ENCODE peak calls at places on chromosomes 7 and 10, in six cellular contexts. D is psoas muscle, R is lung, I is lower lobe of right lung, K is right lobe of liver, P is breast epithelium. Z is an unnamed sample. For H3K27me3, the result is how much of the 10 kb centered on the place peaks cover.

GRCh38 chr10:31866118-31866670 is 62.4 kb downstream of the ARHGAP12 start:
- DNase-seq in R (no peak), K (no peak), D (no peak), I (no peak), P (no peak), Z (no peak)

GRCh38 chr10:7322623-7323022 is 88.2 kb downstream of the SFMBT2 start:
- DNase-seq in I (no peak), P (no peak), K (no peak), R (no peak), D (no peak), Z (no peak)

GRCh38 chr10:70191161-70191770 is 21.0 kb upstream of the SAR1A start:
- DNase-seq in D (no peak), R (no peak), P (no peak), K (no peak), I (no peak), Z (no peak)

GRCh38 chr7:104045183-104045582 is 55.7 kb upstream of the RELN start:
- DNase-seq in I (no peak), R (no peak), D (no peak), P (no peak), K (no peak), Z (no peak)

GRCh38 chr10:689433-690226 is at the start of gene DIP2C:
- DNase-seq in P (no peak), R (peak), I (peak), D (peak), K (peak), Z (peak)

GRCh38 chr10:89129850-89130396 is 77.2 kb downstream of the CH25H start:
- DNase-seq in D (no peak), I (peak), K (peak), R (peak), P (no peak), Z (peak)

GRCh38 chr7:13321321-13321720 is 633.9 kb downstream of the ARL4A start:
- DNase-seq in D (no peak), I (no peak), P (no peak), R (no peak), K (no peak), Z (no peak)

GRCh38 chr7:67696124-67696523 is 699.5 kb downstream of the TYW1 start:
- DNase-seq in D (no peak), P (no peak), R (no peak), K (no peak), I (no peak), Z (no peak)

GRCh38 chr7:80735330-80735729 is 96.9 kb downstream of the CD36 start:
- DNase-seq in R (no peak), P (no peak), I (no peak), D (no peak), K (no peak), Z (no peak)

GRCh38 chr7:8356071-8356470 is 77.3 kb upstream of the NXPH1 start:
- DNase-seq in K (no peak), D (no peak), I (no peak), P (no peak), R (no peak), Z (no peak)

GRCh38 chr7:16034353-16034752 is 347.9 kb upstream of the MEOX2 start:
- DNase-seq in D (no peak), K (no peak), P (no peak), I (no peak), R (no peak), Z (no peak)

GRCh38 chr10:31697271-31698168 is 231.1 kb downstream of the ARHGAP12 start:
- DNase-seq in R (peak), K (peak), D (peak), P (peak), I (peak), Z (peak)

GRCh38 chr7:73809454-73810090 is 21.2 kb upstream of the CLDN4 start:
- DNase-seq in R (no peak), P (no peak), D (peak), K (no peak), I (peak), Z (peak)

DNA sequence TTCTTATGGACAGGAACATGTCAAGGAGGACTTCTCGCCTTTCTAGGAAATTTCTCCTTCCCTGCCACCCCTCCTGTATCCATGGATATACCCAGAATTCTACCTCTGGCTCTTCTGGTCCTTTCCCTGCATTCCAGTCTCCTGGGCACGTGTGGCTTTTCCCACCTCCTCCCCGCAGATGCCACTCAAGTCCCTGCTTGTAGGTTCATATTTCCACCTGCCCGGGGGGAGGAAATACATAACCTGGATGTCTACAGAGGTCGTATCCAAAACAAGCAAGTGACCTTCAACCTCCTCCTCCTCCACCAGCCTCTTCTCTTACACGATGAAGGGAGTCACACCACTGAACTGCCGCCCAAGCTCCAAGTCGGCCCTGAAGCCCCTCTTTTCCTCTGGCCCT is 20.7 kb downstream of the FGFR2 start:
- DNase-seq in K (no peak), I (no peak), D (no peak), P (no peak), R (no peak), Z (no peak)
- H3K4me3 ChIP-seq in K (no peak), I (no peak), D (no peak), P (no peak), R (no peak), Z (no peak)

DNA sequence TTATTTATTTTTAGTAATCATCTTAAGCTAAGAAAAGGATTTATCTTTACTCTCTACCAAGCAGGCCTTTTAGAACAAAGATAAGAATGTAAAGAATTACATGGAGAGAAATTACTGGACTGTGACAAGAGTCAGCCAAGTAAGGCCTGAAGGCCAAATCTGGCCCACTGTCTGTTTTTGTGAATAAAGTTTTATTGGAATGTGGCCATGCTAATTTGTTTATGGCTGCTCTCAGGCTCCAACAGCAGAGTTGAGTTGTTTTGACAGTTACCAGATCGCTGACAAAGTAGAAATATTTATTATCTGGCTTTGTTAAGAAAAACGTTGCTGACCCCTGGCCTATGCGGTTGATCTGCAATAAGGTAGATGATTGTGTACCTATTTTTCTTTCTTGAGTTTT is 6.1 kb downstream of the ARID5B start:
- DNase-seq in D (no peak), I (no peak), K (no peak), P (no peak), R (no peak), Z (no peak)
- H3K27ac ChIP-seq in D (no peak), I (no peak), K (no peak), P (peak), R (no peak), Z (no peak)

DNA sequence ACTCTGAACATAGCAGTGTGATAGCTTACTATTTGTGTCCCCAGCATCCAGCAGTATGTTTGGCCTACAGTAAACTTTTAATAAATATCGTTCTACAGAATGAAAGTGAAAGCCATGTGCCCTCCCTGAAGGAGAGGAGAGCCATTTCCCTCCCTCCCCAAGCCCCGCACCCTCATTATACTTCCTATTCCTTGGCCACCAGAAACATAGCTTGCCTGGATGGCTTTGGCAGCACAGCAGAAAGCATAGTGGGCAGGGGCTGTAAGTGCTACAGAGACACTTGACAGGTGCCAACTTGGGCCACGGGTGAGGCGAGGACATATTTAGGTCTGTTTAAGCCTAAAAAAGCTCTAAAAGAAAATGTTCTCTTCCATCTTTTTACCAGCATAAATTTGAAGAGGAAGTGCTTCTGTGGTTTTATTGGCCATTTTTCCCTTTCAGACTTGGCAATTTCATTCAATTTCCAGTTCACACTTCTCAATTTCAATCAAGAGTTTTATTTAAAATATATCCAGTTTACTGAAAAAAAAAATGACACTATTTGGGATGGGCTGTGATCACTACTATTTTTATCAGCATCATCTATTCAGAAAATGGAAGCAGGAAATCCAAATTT is 12.7 kb downstream of the HHEX start:
- DNase-seq in I (no peak), D (no peak), R (no peak), K (no peak), P (no peak), Z (no peak)
- H3K27me3 ChIP-seq in I (under half), D (under half), R (under half), K (under half), P (under half), Z (under half)

GRCh38 chr10:93751832-93752231 is 5.9 kb upstream of the LGI1 start:
- DNase-seq in I (no peak), K (no peak), R (no peak), P (no peak), D (no peak), Z (no peak)
- H3K4me3 ChIP-seq in I (peak), K (peak), R (no peak), P (peak), D (peak), Z (no peak)

GRCh38 chr7:100826546-100827329 is 585 bp downstream of the EPHB4 start:
- DNase-seq in I (no peak), K (peak), R (no peak), D (peak), P (no peak), Z (no peak)

GRCh38 chr7:100829150-100829716 is 1.9 kb upstream of the EPHB4 start:
- DNase-seq in K (peak), P (no peak), I (no peak), R (no peak), D (peak), Z (peak)

GRCh38 chr7:100827330-100828226 is at the start of gene EPHB4:
- DNase-seq in R (peak), P (peak), D (peak), I (peak), K (peak), Z (peak)

GRCh38 chr7:100832281-100832633 is 4.9 kb upstream of the EPHB4 start:
- DNase-seq in D (no peak), I (no peak), P (no peak), K (no peak), R (no peak), Z (no peak)

DNA sequence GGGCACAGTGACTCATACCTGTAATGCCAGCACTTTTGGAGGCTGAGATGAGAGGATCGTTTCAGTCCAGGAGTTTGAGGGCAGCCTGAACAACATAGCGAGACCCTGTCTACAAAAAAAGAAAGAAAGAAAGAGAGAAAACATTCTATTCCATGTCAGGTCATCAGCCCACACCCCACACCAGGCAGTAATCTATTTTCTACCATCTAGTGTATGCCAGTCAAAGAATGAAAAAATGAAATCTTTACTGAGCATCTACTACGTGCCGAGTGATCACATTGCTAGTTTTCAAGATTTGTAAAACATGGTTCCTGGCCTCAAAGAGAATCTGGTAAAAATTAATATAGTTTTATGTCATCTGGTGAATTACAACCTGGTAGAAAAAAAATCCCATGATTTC is 3.1 kb upstream of the EPHB4 start:
- DNase-seq in P (no peak), K (no peak), R (no peak), D (no peak), I (no peak), Z (no peak)
- H3K27ac ChIP-seq in P (no peak), K (no peak), R (no peak), D (no peak), I (no peak), Z (no peak)

DNA sequence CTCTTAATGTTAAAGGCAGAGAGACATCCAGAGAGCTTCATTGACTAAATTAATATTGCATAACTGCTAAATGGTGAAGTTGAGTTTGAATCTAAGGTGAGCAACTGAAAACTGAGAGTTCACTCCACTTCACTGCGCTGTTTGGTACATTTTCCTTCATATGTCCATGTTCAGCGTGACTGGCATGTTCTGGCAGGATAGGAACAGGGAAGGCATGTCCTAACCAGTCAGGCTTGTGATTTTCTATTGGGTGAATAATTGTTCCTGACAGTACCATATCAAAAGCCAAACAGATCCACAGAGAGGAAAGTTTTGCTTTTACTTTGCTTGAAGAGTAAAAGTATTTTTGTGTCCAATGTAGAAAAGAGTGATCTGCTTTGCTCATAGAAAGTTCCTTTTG is 53.2 kb downstream of the WDFY4 start:
- DNase-seq in K (no peak), D (no peak), I (no peak), R (no peak), P (no peak), Z (no peak)
- H3K27me3 ChIP-seq in K (under half), D (under half), I (under half), R (under half), P (under half), Z (under half)

GRCh38 chr10:26440091-26440445 is 1.9 kb downstream of the APBB1IP start:
- DNase-seq in I (no peak), R (no peak), D (no peak), K (no peak), P (no peak), Z (no peak)
- H3K4me3 ChIP-seq in I (peak), R (no peak), D (peak), K (peak), P (peak), Z (no peak)

GRCh38 chr10:3090388-3090787 is 23.0 kb downstream of the PFKP start:
- DNase-seq in P (no peak), R (no peak), K (no peak), D (no peak), I (no peak), Z (no peak)

GRCh38 chr10:3090914-3091313 is 23.6 kb downstream of the PFKP start:
- DNase-seq in D (no peak), I (peak), R (peak), K (no peak), P (no peak), Z (no peak)

GRCh38 chr10:3093996-3094395 is 26.6 kb downstream of the PFKP start:
- DNase-seq in D (no peak), P (no peak), I (no peak), K (no peak), R (no peak), Z (no peak)

GRCh38 chr10:3091921-3092320 is 24.6 kb downstream of the PFKP start:
- DNase-seq in P (no peak), I (no peak), K (no peak), D (no peak), R (no peak), Z (no peak)

DNA sequence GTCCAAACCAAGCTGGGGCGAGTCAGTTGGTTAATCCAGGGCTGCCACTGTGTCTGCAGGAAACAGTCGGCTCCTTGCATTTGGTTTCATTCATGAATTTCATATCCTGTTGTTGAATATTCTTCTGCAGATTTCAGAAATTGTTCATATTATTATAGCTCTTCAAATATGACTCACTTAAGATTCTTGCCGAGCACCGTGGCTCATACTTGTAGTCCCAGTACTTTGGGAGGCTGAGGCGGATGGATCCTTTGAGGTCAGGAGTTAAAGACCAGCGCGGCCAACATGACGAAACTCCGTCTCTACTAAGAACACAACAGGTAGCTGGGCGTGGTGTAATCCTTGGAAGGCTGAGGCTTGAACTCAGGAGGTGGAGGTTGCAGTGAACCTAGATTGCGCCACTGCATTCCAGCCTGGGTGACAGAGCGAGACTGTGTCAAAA is 24.0 kb downstream of the PFKP start:
- DNase-seq in D (no peak), R (peak), I (peak), P (no peak), K (no peak), Z (no peak)
- H3K27ac ChIP-seq in D (no peak), R (peak), I (peak), P (peak), K (no peak), Z (peak)

DNA sequence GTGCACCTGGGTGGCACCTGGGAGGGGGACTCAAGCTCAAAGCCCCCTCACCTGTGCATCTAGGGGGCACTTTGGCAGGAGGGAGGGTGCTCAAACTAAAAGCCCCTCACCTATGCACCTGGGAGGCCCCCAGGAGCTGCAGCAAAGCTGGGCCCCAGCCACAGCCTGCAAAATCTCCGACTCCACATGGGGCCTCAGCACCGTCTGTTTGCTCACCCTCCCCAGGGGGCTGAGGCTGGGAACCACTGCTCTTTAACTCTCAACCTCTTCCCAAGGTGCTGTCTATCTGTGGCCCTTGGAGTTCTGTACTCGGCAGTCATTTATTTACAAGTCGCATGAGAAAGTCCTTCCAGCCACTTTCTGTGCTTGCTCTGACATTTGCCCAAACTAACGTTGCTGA is 458.4 kb downstream of the DNAJB6 start:
- DNase-seq in K (no peak), I (no peak), P (no peak), D (peak), R (no peak), Z (no peak)
- H3K27me3 ChIP-seq in K (under half), I (under half), P (under half), D (under half), R (under half), Z (under half)